ENCODE peak calls at places on chromosomes 6 and 20, in eight cellular contexts. B is AG08396, W is HEK293T, Z is ELF-1, O is cardiac fibroblast, D is NCI-H345, V is mesenteric fat pad, K is BJ. T is an unnamed sample.

GRCh38 chr6:153032255-153032882 is 29.9 kb upstream of the MTRF1L start:
- DNase-seq in Z (no peak), V (no peak), D (peak), K (peak), O (peak), W (no peak), B (peak), T (peak)

GRCh38 chr6:1679691-1680068 is 70.0 kb downstream of the FOXC1 start:
- DNase-seq in Z (no peak), V (no peak), W (no peak), D (peak), O (peak), K (no peak), B (no peak), T (no peak)

GRCh38 chr6:34391023-34391485 is 1.4 kb downstream of the NUDT3 start:
- DNase-seq in O (peak), K (peak), W (peak), B (peak), D (peak), V (peak), Z (no peak), T (peak)

GRCh38 chr6:150231456-150231855 is 88.6 kb downstream of the PPP1R14C start:
- DNase-seq in Z (no peak), V (no peak), O (peak), W (no peak), K (no peak), D (no peak), B (no peak), T (no peak)

GRCh38 chr6:89954721-89955148 is 60.5 kb downstream of the GJA10 start:
- DNase-seq in D (no peak), K (peak), B (no peak), Z (no peak), V (peak), O (no peak), W (no peak), T (no peak)

GRCh38 chr6:138582573-138582972 is 83.3 kb upstream of the NHSL1 start:
- DNase-seq in W (no peak), O (no peak), V (no peak), D (no peak), K (no peak), Z (no peak), B (no peak), T (no peak)

GRCh38 chr6:21103626-21104224 is 489.8 kb upstream of the SOX4 start:
- DNase-seq in O (no peak), D (peak), K (no peak), V (no peak), Z (no peak), B (no peak), W (no peak), T (no peak)

GRCh38 chr20:61260905-61261304 is 8.8 kb downstream of the CDH4 start:
- DNase-seq in O (no peak), V (no peak), W (no peak), K (no peak), D (no peak), B (no peak), Z (peak), T (no peak)

GRCh38 chr6:43491750-43492661 is 14.6 kb downstream of the TJAP1 start:
- DNase-seq in O (peak), B (peak), Z (no peak), K (no peak), V (no peak), W (no peak), D (no peak), T (peak)